ENCODE peak calls at places on chromosomes 2 and 18, in four cellular contexts. One of them, this sample, is unnamed.

GRCh38 chr2:187541086-187542085 is 12.8 kb downstream of the TFPI start:
- DNase-seq in A549: no peak
- DNase-seq in HepG2: peak
- DNase-seq in H1: no peak
- DNase-seq in this sample: no peak

GRCh38 chr2:219474285-219475060 is 24.2 kb upstream of the GMPPA start:
- DNase-seq in A549: no peak
- DNase-seq in H1: no peak
- DNase-seq in HepG2: no peak
- DNase-seq in this sample: no peak

GRCh38 chr2:220466251-220466691 is 838.8 kb downstream of the SLC4A3 start:
- DNase-seq in H1: no peak
- DNase-seq in A549: no peak
- DNase-seq in HepG2: no peak
- DNase-seq in this sample: no peak

GRCh38 chr18:35030234-35030989 is 10.8 kb upstream of the MAPRE2 start:
- DNase-seq in H1: no peak
- DNase-seq in A549: no peak
- DNase-seq in HepG2: no peak
- DNase-seq in this sample: no peak

GRCh38 chr2:30741576-30741975 is 65.7 kb downstream of the CAPN13 start:
- DNase-seq in A549: no peak
- DNase-seq in HepG2: no peak
- DNase-seq in H1: no peak
- DNase-seq in this sample: no peak

GRCh38 chr2:121519732-121520640 is 10.7 kb upstream of the RNU4ATAC start:
- DNase-seq in H1: no peak
- DNase-seq in A549: no peak
- DNase-seq in HepG2: peak
- DNase-seq in this sample: no peak

GRCh38 chr2:28055325-28055970 is 164.9 kb downstream of the BABAM2 start:
- DNase-seq in A549: no peak
- DNase-seq in H1: no peak
- DNase-seq in HepG2: no peak
- DNase-seq in this sample: no peak

GRCh38 chr18:42758851-42759250 is 356.6 kb downstream of the RIT2 start:
- DNase-seq in A549: no peak
- DNase-seq in H1: no peak
- DNase-seq in HepG2: no peak
- DNase-seq in this sample: no peak

GRCh38 chr2:19362094-19362649 is 3.7 kb upstream of the OSR1 start:
- DNase-seq in A549: no peak
- DNase-seq in HepG2: no peak
- DNase-seq in H1: no peak
- DNase-seq in this sample: no peak

GRCh38 chr2:106197878-106198277 is 3.8 kb upstream of the UXS1 start:
- DNase-seq in H1: no peak
- DNase-seq in HepG2: peak
- DNase-seq in A549: no peak
- DNase-seq in this sample: no peak

GRCh38 chr2:98730851-98731708 is at the start of gene MGAT4A:
- DNase-seq in A549: peak
- DNase-seq in HepG2: peak
- DNase-seq in H1: peak
- DNase-seq in this sample: peak

GRCh38 chr2:71787108-71787415 is 333.7 kb downstream of the DYSF start:
- DNase-seq in HepG2: no peak
- DNase-seq in A549: no peak
- DNase-seq in H1: no peak
- DNase-seq in this sample: no peak

GRCh38 chr2:203155406-203155805 is 83.4 kb upstream of the CYP20A1 start:
- DNase-seq in HepG2: no peak
- DNase-seq in A549: no peak
- DNase-seq in H1: no peak
- DNase-seq in this sample: no peak

GRCh38 chr2:205762883-205763282 is 80.6 kb downstream of the NRP2 start:
- DNase-seq in A549: no peak
- DNase-seq in H1: no peak
- DNase-seq in HepG2: no peak
- DNase-seq in this sample: no peak

GRCh38 chr2:161312996-161313395 is 4.8 kb downstream of the PSMD14 start:
- DNase-seq in H1: no peak
- DNase-seq in A549: no peak
- DNase-seq in HepG2: no peak
- DNase-seq in this sample: no peak

GRCh38 chr18:10116574-10116973 is 202.8 kb downstream of the VAPA start:
- DNase-seq in HepG2: no peak
- DNase-seq in A549: no peak
- DNase-seq in H1: no peak
- DNase-seq in this sample: no peak

GRCh38 chr2:234463626-234464290 is 33.1 kb downstream of the ARL4C start:
- DNase-seq in HepG2: no peak
- DNase-seq in H1: no peak
- DNase-seq in A549: peak
- DNase-seq in this sample: no peak

GRCh38 chr2:185757356-185757755 is 18.8 kb downstream of the FSIP2 start:
- DNase-seq in HepG2: no peak
- DNase-seq in A549: no peak
- DNase-seq in H1: no peak
- DNase-seq in this sample: no peak

GRCh38 chr18:56651771-56652092 is 573 bp downstream of the WDR7 start:
- DNase-seq in H1: no peak
- DNase-seq in HepG2: no peak
- DNase-seq in A549: no peak
- DNase-seq in this sample: no peak

GRCh38 chr2:38887902-38888554 is 1.6 kb upstream of the ARHGEF33 start:
- DNase-seq in H1: no peak
- DNase-seq in A549: no peak
- DNase-seq in HepG2: no peak
- DNase-seq in this sample: no peak

GRCh38 chr2:50143822-50144575 is 887.9 kb downstream of the NRXN1 start:
- DNase-seq in HepG2: peak
- DNase-seq in H1: no peak
- DNase-seq in A549: peak
- DNase-seq in this sample: no peak

GRCh38 chr18:2425426-2426317 is 145.6 kb downstream of the METTL4 start:
- DNase-seq in A549: no peak
- DNase-seq in H1: no peak
- DNase-seq in HepG2: no peak
- DNase-seq in this sample: no peak

GRCh38 chr2:29766191-29766590 is 155.2 kb downstream of the ALK start:
- DNase-seq in H1: no peak
- DNase-seq in HepG2: no peak
- DNase-seq in A549: no peak
- DNase-seq in this sample: no peak

GRCh38 chr2:111634050-111634784 is 249.8 kb downstream of the ANAPC1 start:
- DNase-seq in HepG2: no peak
- DNase-seq in A549: no peak
- DNase-seq in H1: no peak
- DNase-seq in this sample: no peak

GRCh38 chr2:216345846-216346245 is 26.4 kb downstream of the MARCHF4 start:
- DNase-seq in A549: no peak
- DNase-seq in H1: no peak
- DNase-seq in HepG2: no peak
- DNase-seq in this sample: no peak

GRCh38 chr2:182587831-182588230 is 128.2 kb upstream of the DNAJC10 start:
- DNase-seq in A549: no peak
- DNase-seq in H1: no peak
- DNase-seq in HepG2: no peak
- DNase-seq in this sample: no peak

GRCh38 chr18:39460136-39460535 is 1894.5 kb upstream of the CELF4 start:
- DNase-seq in HepG2: no peak
- DNase-seq in H1: no peak
- DNase-seq in A549: no peak
- DNase-seq in this sample: no peak

GRCh38 chr2:226414313-226414712 is 385.3 kb downstream of the IRS1 start:
- DNase-seq in H1: no peak
- DNase-seq in A549: no peak
- DNase-seq in HepG2: no peak
- DNase-seq in this sample: no peak

GRCh38 chr18:36772339-36772738 is 56.5 kb downstream of the TPGS2 start:
- DNase-seq in HepG2: no peak
- DNase-seq in A549: no peak
- DNase-seq in H1: no peak
- DNase-seq in this sample: no peak

GRCh38 chr2:112627060-112628040 is 18.4 kb upstream of the SLC20A1 start:
- DNase-seq in A549: peak
- DNase-seq in H1: no peak
- DNase-seq in HepG2: no peak
- DNase-seq in this sample: no peak

GRCh38 chr18:68566991-68567390 is 147.9 kb downstream of the TMX3 start:
- DNase-seq in HepG2: no peak
- DNase-seq in H1: no peak
- DNase-seq in A549: no peak
- DNase-seq in this sample: no peak

GRCh38 chr2:1787799-1788477 is 43.6 kb upstream of the PXDN start:
- DNase-seq in A549: no peak
- DNase-seq in H1: no peak
- DNase-seq in HepG2: no peak
- DNase-seq in this sample: no peak

DNA sequence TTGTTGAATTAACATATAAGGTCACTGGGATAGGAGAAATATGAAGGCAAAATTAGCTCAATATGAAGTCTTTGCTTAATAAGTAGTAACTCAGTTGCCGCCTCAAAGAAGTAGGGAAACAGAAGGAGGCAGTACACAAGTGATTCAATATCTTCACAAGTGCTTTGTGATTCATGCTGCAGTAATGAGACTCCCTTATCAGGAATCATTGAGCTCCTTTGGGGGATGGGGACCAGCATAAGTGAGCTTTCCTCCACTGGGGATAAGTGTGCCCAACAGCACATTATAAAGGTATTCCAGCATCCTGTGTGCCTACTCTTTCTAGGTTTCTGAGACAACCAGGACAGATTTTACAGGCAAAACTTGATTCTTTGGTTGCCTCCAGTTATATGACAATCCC is 323.4 kb upstream of the UBE2E3 start:
- DNase-seq in HepG2: no peak
- DNase-seq in H1: no peak
- DNase-seq in A549: no peak
- DNase-seq in this sample: no peak
- TF ChIP-seq KDM1A in HepG2: no peak
- TF ChIP-seq KDM1A in H1: no peak
- TF ChIP-seq KDM1A in A549: no peak
- TF ChIP-seq KDM1A in this sample: no peak

DNA sequence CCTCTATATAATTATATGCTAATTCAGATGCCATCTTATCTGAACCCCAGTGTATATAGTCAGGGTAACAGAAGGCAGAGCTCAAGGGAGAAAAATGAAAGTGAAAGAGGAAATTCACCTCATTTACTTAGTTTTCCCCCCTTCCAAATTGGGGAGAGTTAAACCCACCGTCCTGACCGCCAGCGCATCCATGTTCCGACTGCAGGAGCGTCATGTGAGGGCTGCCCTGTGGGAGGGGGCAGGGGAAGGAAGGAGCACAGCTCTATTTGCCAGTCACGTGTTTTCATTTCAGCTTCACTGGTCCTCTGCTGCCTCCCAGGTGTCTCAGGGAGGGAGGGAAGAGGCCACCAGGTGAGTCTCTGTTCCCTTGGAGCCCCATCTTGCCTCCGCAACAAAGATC is 13.2 kb downstream of the CNNM4 start:
- DNase-seq in H1: no peak
- DNase-seq in A549: no peak
- DNase-seq in HepG2: no peak
- DNase-seq in this sample: no peak
- TF ChIP-seq RNF2 in H1: no peak
- TF ChIP-seq RNF2 in A549: no peak
- TF ChIP-seq RNF2 in HepG2: no peak
- TF ChIP-seq RNF2 in this sample: no peak

GRCh38 chr2:191128172-191128910 is 22.5 kb downstream of the STAT4 start:
- DNase-seq in H1: no peak
- DNase-seq in HepG2: no peak
- DNase-seq in A549: no peak
- DNase-seq in this sample: no peak
- H3K4me2 ChIP-seq in H1: no peak
- H3K4me2 ChIP-seq in HepG2: no peak
- H3K4me2 ChIP-seq in A549: no peak
- H3K4me2 ChIP-seq in this sample: no peak

GRCh38 chr2:102540882-102541281 is 67.9 kb downstream of the SLC9A4 start:
- DNase-seq in A549: no peak
- DNase-seq in H1: no peak
- DNase-seq in HepG2: no peak
- DNase-seq in this sample: no peak
- TF ChIP-seq KDM1A in A549: no peak
- TF ChIP-seq KDM1A in H1: no peak
- TF ChIP-seq KDM1A in HepG2: no peak
- TF ChIP-seq KDM1A in this sample: no peak

GRCh38 chr2:238433300-238433915 is 6.7 kb downstream of the ASB1 start:
- DNase-seq in A549: no peak
- DNase-seq in HepG2: no peak
- DNase-seq in H1: no peak
- DNase-seq in this sample: no peak
- TF ChIP-seq RNF2 in A549: no peak
- TF ChIP-seq RNF2 in HepG2: no peak
- TF ChIP-seq RNF2 in H1: no peak
- TF ChIP-seq RNF2 in this sample: no peak

DNA sequence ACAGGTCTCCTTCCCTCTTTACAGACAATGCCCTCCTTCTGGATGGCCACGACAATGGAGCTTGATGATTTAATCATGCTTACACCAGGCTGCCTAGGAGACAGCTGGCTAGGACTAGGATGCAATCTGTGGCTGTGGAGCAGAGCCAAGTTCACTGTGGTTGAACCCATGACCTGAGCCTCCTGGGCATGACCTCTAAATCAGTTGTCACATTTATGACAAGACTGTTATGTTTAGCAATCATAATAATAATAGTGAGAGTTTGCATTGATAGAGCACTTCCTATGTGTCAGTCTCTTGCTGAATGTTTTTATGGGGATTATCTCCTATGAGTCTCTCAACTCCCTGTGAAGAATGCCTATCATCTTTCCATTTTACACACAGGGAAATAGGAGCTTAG is 244.1 kb downstream of the ICOS start:
- DNase-seq in A549: no peak
- DNase-seq in H1: no peak
- DNase-seq in HepG2: no peak
- DNase-seq in this sample: no peak
- H3K4me2 ChIP-seq in A549: no peak
- H3K4me2 ChIP-seq in H1: no peak
- H3K4me2 ChIP-seq in HepG2: no peak
- H3K4me2 ChIP-seq in this sample: no peak

This sample was measured in K562.